ENCODE peak calls at places on chromosomes 2 and 18, in six cellular contexts. One of them, this sample, is unnamed. For H3K9me3, the result is how much of the 10 kb centered on the place peaks cover.

GRCh38 chr2:27222407-27222806 is 5.2 kb downstream of the CAD start:
- DNase-seq in HCT116: no peak
- DNase-seq in mammary epithelial cell: no peak
- DNase-seq in right lobe of liver: peak
- DNase-seq in ovary: no peak
- DNase-seq in fibroblast of lung: no peak
- DNase-seq in this sample: no peak

GRCh38 chr2:73970850-73971471 is 13.7 kb upstream of the TET3 start:
- DNase-seq in HCT116: no peak
- DNase-seq in mammary epithelial cell: no peak
- DNase-seq in right lobe of liver: peak
- DNase-seq in ovary: peak
- DNase-seq in fibroblast of lung: no peak
- DNase-seq in this sample: peak

GRCh38 chr2:222433381-222434173 is 9.2 kb downstream of the SGPP2 start:
- DNase-seq in HCT116: no peak
- DNase-seq in mammary epithelial cell: no peak
- DNase-seq in right lobe of liver: no peak
- DNase-seq in ovary: no peak
- DNase-seq in fibroblast of lung: no peak
- DNase-seq in this sample: no peak

GRCh38 chr2:97963880-97964279 is 31.9 kb downstream of the TMEM131 start:
- DNase-seq in HCT116: no peak
- DNase-seq in mammary epithelial cell: no peak
- DNase-seq in right lobe of liver: no peak
- DNase-seq in ovary: no peak
- DNase-seq in fibroblast of lung: peak
- DNase-seq in this sample: no peak

GRCh38 chr18:30132959-30133358 is 909.6 kb downstream of the DSC3 start:
- DNase-seq in HCT116: no peak
- DNase-seq in mammary epithelial cell: peak
- DNase-seq in right lobe of liver: no peak
- DNase-seq in ovary: no peak
- DNase-seq in fibroblast of lung: peak
- DNase-seq in this sample: no peak

GRCh38 chr2:55826246-55826645 is 97.3 kb downstream of the EFEMP1 start:
- DNase-seq in HCT116: no peak
- DNase-seq in mammary epithelial cell: no peak
- DNase-seq in right lobe of liver: no peak
- DNase-seq in ovary: no peak
- DNase-seq in fibroblast of lung: no peak
- DNase-seq in this sample: no peak

GRCh38 chr2:8574196-8575010 is 107.5 kb upstream of the ID2 start:
- DNase-seq in HCT116: no peak
- DNase-seq in mammary epithelial cell: no peak
- DNase-seq in right lobe of liver: no peak
- DNase-seq in ovary: peak
- DNase-seq in fibroblast of lung: peak
- DNase-seq in this sample: peak

GRCh38 chr18:10100236-10100635 is 186.4 kb downstream of the VAPA start:
- DNase-seq in HCT116: no peak
- DNase-seq in mammary epithelial cell: no peak
- DNase-seq in right lobe of liver: no peak
- DNase-seq in ovary: no peak
- DNase-seq in fibroblast of lung: no peak
- DNase-seq in this sample: no peak

GRCh38 chr2:231376857-231377256 is 18.7 kb upstream of the B3GNT7 start:
- DNase-seq in HCT116: no peak
- DNase-seq in mammary epithelial cell: no peak
- DNase-seq in right lobe of liver: no peak
- DNase-seq in ovary: no peak
- DNase-seq in fibroblast of lung: no peak
- DNase-seq in this sample: no peak

GRCh38 chr2:217279571-217279970 is 419.7 kb upstream of the TNP1 start:
- DNase-seq in HCT116: no peak
- DNase-seq in mammary epithelial cell: peak
- DNase-seq in right lobe of liver: no peak
- DNase-seq in ovary: no peak
- DNase-seq in fibroblast of lung: peak
- DNase-seq in this sample: no peak

GRCh38 chr2:188721231-188721630 is 252.9 kb upstream of the COL3A1 start:
- DNase-seq in HCT116: no peak
- DNase-seq in mammary epithelial cell: no peak
- DNase-seq in right lobe of liver: no peak
- DNase-seq in ovary: no peak
- DNase-seq in fibroblast of lung: peak
- DNase-seq in this sample: no peak

GRCh38 chr2:222052934-222053367 is 245.8 kb downstream of the PAX3 start:
- DNase-seq in HCT116: peak
- DNase-seq in mammary epithelial cell: no peak
- DNase-seq in right lobe of liver: no peak
- DNase-seq in ovary: no peak
- DNase-seq in fibroblast of lung: no peak
- DNase-seq in this sample: no peak

GRCh38 chr2:175690113-175690716 is 311.9 kb downstream of the LNPK start:
- DNase-seq in HCT116: peak
- DNase-seq in mammary epithelial cell: peak
- DNase-seq in right lobe of liver: no peak
- DNase-seq in ovary: no peak
- DNase-seq in fibroblast of lung: peak
- DNase-seq in this sample: no peak

GRCh38 chr18:74266161-74266560 is 25.6 kb downstream of the CYB5A start:
- DNase-seq in HCT116: no peak
- DNase-seq in mammary epithelial cell: peak
- DNase-seq in right lobe of liver: no peak
- DNase-seq in ovary: no peak
- DNase-seq in fibroblast of lung: peak
- DNase-seq in this sample: no peak

GRCh38 chr2:12929806-12930205 is 213.1 kb downstream of the TRIB2 start:
- DNase-seq in HCT116: no peak
- DNase-seq in mammary epithelial cell: peak
- DNase-seq in right lobe of liver: no peak
- DNase-seq in ovary: no peak
- DNase-seq in fibroblast of lung: no peak
- DNase-seq in this sample: no peak

GRCh38 chr18:42178381-42179080 is 223.5 kb downstream of the PIK3C3 start:
- DNase-seq in HCT116: no peak
- DNase-seq in mammary epithelial cell: no peak
- DNase-seq in right lobe of liver: no peak
- DNase-seq in ovary: no peak
- DNase-seq in fibroblast of lung: no peak
- DNase-seq in this sample: no peak

GRCh38 chr2:189210250-189211075 is 30.9 kb upstream of the COL5A2 start:
- DNase-seq in HCT116: peak
- DNase-seq in mammary epithelial cell: peak
- DNase-seq in right lobe of liver: no peak
- DNase-seq in ovary: peak
- DNase-seq in fibroblast of lung: peak
- DNase-seq in this sample: no peak

GRCh38 chr2:121001641-121002040 is 266.0 kb downstream of the GLI2 start:
- DNase-seq in HCT116: no peak
- DNase-seq in mammary epithelial cell: no peak
- DNase-seq in right lobe of liver: no peak
- DNase-seq in ovary: no peak
- DNase-seq in fibroblast of lung: no peak
- DNase-seq in this sample: no peak

GRCh38 chr2:64017811-64018714 is 1.2 kb downstream of the VPS54 start:
- DNase-seq in HCT116: no peak
- DNase-seq in mammary epithelial cell: peak
- DNase-seq in right lobe of liver: no peak
- DNase-seq in ovary: peak
- DNase-seq in fibroblast of lung: peak
- DNase-seq in this sample: no peak

DNA sequence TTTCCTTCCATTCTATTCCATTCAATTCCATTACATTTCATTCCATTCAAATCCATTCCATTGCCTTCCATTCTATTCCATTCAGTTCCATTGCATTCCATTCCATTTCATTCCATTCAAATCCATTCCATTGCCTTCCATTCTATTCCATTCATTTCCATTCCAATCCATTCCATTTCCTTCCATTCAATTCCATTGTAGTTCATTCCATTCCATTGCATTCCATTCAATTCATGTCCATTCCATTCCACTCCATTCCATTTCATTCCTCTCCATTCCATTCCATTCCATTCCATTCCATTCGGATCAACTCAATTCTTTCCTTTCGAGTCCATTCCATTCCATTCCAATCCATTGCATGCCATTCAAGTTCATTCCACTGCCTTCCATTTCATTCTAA is 1128.3 kb downstream of the RPIA start:
- DNase-seq in HCT116: no peak
- DNase-seq in mammary epithelial cell: no peak
- DNase-seq in right lobe of liver: no peak
- DNase-seq in ovary: no peak
- DNase-seq in fibroblast of lung: no peak
- DNase-seq in this sample: no peak
- H3K9me3 ChIP-seq in HCT116: half or more
- H3K9me3 ChIP-seq in mammary epithelial cell: half or more
- H3K9me3 ChIP-seq in right lobe of liver: under half
- H3K9me3 ChIP-seq in ovary: under half
- H3K9me3 ChIP-seq in fibroblast of lung: under half
- H3K9me3 ChIP-seq in this sample: half or more

GRCh38 chr2:46800625-46801024 is 115.0 kb downstream of the MCFD2 start:
- DNase-seq in HCT116: no peak
- DNase-seq in mammary epithelial cell: no peak
- DNase-seq in right lobe of liver: no peak
- DNase-seq in ovary: no peak
- DNase-seq in fibroblast of lung: no peak
- DNase-seq in this sample: no peak
- H3K4me3 ChIP-seq in HCT116: no peak
- H3K4me3 ChIP-seq in mammary epithelial cell: no peak
- H3K4me3 ChIP-seq in right lobe of liver: no peak
- H3K4me3 ChIP-seq in ovary: no peak
- H3K4me3 ChIP-seq in fibroblast of lung: no peak
- H3K4me3 ChIP-seq in this sample: no peak

GRCh38 chr2:198900141-198900540 is 557.6 kb downstream of the SATB2 start:
- DNase-seq in HCT116: no peak
- DNase-seq in mammary epithelial cell: no peak
- DNase-seq in right lobe of liver: no peak
- DNase-seq in ovary: no peak
- DNase-seq in fibroblast of lung: no peak
- DNase-seq in this sample: no peak
- TF ChIP-seq CTCF in HCT116: no peak
- TF ChIP-seq CTCF in mammary epithelial cell: no peak
- TF ChIP-seq CTCF in right lobe of liver: no peak
- TF ChIP-seq CTCF in ovary: no peak
- TF ChIP-seq CTCF in fibroblast of lung: no peak
- TF ChIP-seq CTCF in this sample: no peak

DNA sequence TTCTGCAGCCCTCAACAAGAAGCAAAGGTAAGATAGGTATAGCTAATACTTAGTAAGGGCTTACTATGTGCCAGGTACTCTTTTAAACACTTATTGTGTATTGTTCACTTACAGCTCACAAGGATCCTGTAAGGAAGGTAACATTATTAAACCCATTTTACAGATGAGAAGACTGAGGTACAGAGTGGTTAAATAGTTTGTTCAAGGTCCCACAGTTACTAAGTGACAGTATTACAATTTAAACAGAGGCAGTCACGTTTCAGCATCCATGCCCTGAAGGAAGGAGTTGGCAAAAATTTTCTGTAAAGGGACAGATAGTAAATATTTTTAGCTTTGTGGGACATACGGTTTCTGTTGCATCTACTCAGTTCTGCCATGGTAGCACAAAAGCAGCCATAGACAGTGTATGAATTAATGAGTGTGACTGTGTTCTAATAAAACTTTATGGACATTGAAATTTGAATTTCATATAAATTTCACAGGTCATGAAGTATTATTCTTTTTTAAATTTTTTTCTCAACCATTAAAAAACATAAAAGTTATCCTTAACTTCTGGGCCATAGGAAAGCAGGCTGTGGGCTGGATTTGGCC is 75.7 kb downstream of the LTBP1 start:
- DNase-seq in HCT116: no peak
- DNase-seq in mammary epithelial cell: no peak
- DNase-seq in right lobe of liver: no peak
- DNase-seq in ovary: no peak
- DNase-seq in fibroblast of lung: no peak
- DNase-seq in this sample: no peak
- H3K9me3 ChIP-seq in HCT116: under half
- H3K9me3 ChIP-seq in mammary epithelial cell: under half
- H3K9me3 ChIP-seq in right lobe of liver: under half
- H3K9me3 ChIP-seq in ovary: under half
- H3K9me3 ChIP-seq in fibroblast of lung: under half
- H3K9me3 ChIP-seq in this sample: under half

GRCh38 chr18:77114070-77114563 is 18.5 kb downstream of the MBP start:
- DNase-seq in HCT116: no peak
- DNase-seq in mammary epithelial cell: no peak
- DNase-seq in right lobe of liver: no peak
- DNase-seq in ovary: no peak
- DNase-seq in fibroblast of lung: no peak
- DNase-seq in this sample: no peak

GRCh38 chr18:77113361-77114069 is 19.1 kb downstream of the MBP start:
- DNase-seq in HCT116: no peak
- DNase-seq in mammary epithelial cell: no peak
- DNase-seq in right lobe of liver: no peak
- DNase-seq in ovary: no peak
- DNase-seq in fibroblast of lung: no peak
- DNase-seq in this sample: peak

GRCh38 chr18:77116201-77117080 is 16.1 kb downstream of the MBP start:
- DNase-seq in HCT116: no peak
- DNase-seq in mammary epithelial cell: no peak
- DNase-seq in right lobe of liver: no peak
- DNase-seq in ovary: no peak
- DNase-seq in fibroblast of lung: no peak
- DNase-seq in this sample: peak

GRCh38 chr18:77115461-77115907 is 17.1 kb downstream of the MBP start:
- DNase-seq in HCT116: no peak
- DNase-seq in mammary epithelial cell: no peak
- DNase-seq in right lobe of liver: no peak
- DNase-seq in ovary: no peak
- DNase-seq in fibroblast of lung: no peak
- DNase-seq in this sample: no peak

DNA sequence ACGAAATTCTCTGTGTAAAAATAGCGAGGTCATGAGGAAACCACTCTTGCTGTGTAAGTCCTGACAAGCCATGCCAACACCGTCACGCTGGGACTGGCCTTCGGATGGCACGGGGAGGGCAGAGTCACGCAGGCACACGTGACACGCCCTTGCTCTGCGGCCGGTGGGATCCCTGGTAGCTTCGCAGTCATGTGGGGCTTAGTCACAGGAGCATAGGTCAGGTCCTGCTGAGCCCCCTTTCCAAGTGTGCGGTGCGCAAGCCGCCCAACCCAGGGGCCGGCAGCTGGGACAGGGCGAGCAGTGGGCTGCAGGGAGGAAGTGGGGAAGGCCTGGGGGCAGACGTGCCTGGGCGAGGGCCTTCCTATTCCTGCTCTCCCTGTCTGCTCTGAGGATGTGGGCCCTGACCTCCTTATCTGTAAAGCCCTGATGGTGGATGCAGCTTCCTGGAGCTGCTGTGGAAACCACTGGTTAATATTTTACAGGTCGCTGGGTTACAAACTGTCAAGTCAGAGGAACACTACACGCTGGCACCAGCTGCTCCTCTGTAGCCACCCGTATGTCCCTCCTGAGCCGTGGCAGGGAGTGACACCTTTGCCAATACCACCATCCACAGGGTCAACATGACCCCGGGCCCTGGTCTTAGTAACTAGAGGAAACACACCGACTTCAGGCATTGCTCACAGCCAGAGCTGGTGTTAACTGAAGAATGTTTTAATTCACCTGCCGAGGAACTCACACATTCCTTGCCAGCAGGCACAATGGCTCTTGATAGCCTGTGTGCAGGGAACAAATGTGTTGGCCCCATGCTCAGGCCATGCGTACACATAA is 17.8 kb downstream of the MBP start:
- DNase-seq in HCT116: no peak
- DNase-seq in mammary epithelial cell: peak
- DNase-seq in right lobe of liver: peak
- DNase-seq in ovary: peak
- DNase-seq in fibroblast of lung: peak
- DNase-seq in this sample: peak
- H3K4me3 ChIP-seq in HCT116: no peak
- H3K4me3 ChIP-seq in mammary epithelial cell: no peak
- H3K4me3 ChIP-seq in right lobe of liver: no peak
- H3K4me3 ChIP-seq in ovary: no peak
- H3K4me3 ChIP-seq in fibroblast of lung: no peak
- H3K4me3 ChIP-seq in this sample: no peak

This sample was measured in mucosa of descending colon.